ENCODE peak calls at places on chromosomes 5 and 9, in eight cellular contexts. Z is lower lobe of right lung; Y is upper lobe of right lung; A is epithelial cell of prostate; T is neural progenitor cell; M is CD8-positive, alpha-beta memory T cell; L is thyroid gland; I is RWPE1. C is an unnamed sample.

GRCh38 chr9:136847065-136847826 is 2.0 kb upstream of the PHPT1 start:
- DNase-seq in Y (peak), L (peak), I (peak), A (no peak), M (no peak), T (peak), Z (peak), C (no peak)

GRCh38 chr9:127874301-127875216 is 2.9 kb downstream of the AK1 start:
- DNase-seq in L (peak), Z (no peak), A (no peak), M (no peak), I (peak), Y (no peak), T (no peak), C (no peak)

GRCh38 chr5:129906177-129906887 is 2.1 kb downstream of the CHSY3 start:
- DNase-seq in I (peak), T (peak), Y (peak), Z (no peak), L (peak), A (no peak), M (no peak), C (no peak)

GRCh38 chr5:35374584-35374983 is 144.3 kb upstream of the PRLR start:
- DNase-seq in Y (no peak), Z (no peak), I (no peak), A (no peak), L (no peak), T (peak), M (no peak), C (no peak)

GRCh38 chr5:168073991-168074800 is 217.2 kb upstream of the WWC1 start:
- DNase-seq in M (no peak), Z (no peak), I (no peak), Y (no peak), A (no peak), L (no peak), T (no peak), C (no peak)

GRCh38 chr9:119020284-119020683 is 349.0 kb downstream of the BRINP1 start:
- DNase-seq in Y (no peak), M (no peak), Z (no peak), A (no peak), I (no peak), L (peak), T (no peak), C (no peak)

GRCh38 chr5:159786901-159787691 is 129.2 kb upstream of the ADRA1B start:
- DNase-seq in L (peak), M (no peak), T (no peak), Y (peak), A (no peak), Z (peak), I (no peak), C (no peak)

GRCh38 chr9:21682981-21683380 is 119.5 kb upstream of the MTAP start:
- DNase-seq in Y (no peak), T (no peak), A (peak), L (no peak), I (peak), M (no peak), Z (no peak), C (no peak)

GRCh38 chr9:136658849-136659535 is 3.7 kb upstream of the EGFL7 start:
- DNase-seq in Y (peak), L (no peak), T (no peak), I (no peak), M (peak), A (no peak), Z (peak), C (no peak)

GRCh38 chr9:127108182-127108876 is 14.1 kb downstream of the ANGPTL2 start:
- DNase-seq in I (no peak), A (no peak), T (no peak), Y (no peak), M (no peak), L (no peak), Z (no peak), C (no peak)

GRCh38 chr5:86880344-86880743 is 262.6 kb downstream of the COX7C start:
- DNase-seq in I (no peak), Y (no peak), Z (no peak), M (no peak), T (no peak), A (no peak), L (no peak), C (no peak)

GRCh38 chr9:27431573-27431972 is 92.5 kb upstream of the IFNK start:
- DNase-seq in T (no peak), Y (no peak), Z (no peak), L (no peak), M (no peak), I (no peak), A (no peak), C (no peak)

GRCh38 chr5:10352404-10353240 is 873 bp upstream of the MARCHF6 start:
- DNase-seq in Z (no peak), Y (no peak), T (peak), I (no peak), A (no peak), M (no peak), L (no peak), C (no peak)

GRCh38 chr9:70553718-70554673 is 139.5 kb upstream of the KLF9 start:
- DNase-seq in Z (peak), M (no peak), Y (peak), I (peak), A (no peak), T (peak), L (peak), C (no peak)

GRCh38 chr5:111401906-111402305 is 110.4 kb downstream of the STARD4 start:
- DNase-seq in I (no peak), Y (no peak), L (no peak), T (no peak), Z (no peak), A (no peak), M (no peak), C (no peak)

GRCh38 chr5:28473531-28474107 is 1435.2 kb upstream of the CDH9 start:
- DNase-seq in Z (no peak), A (no peak), Y (no peak), I (peak), M (no peak), T (peak), L (no peak), C (no peak)

GRCh38 chr5:52878671-52879070 is 91.0 kb downstream of the ITGA1 start:
- DNase-seq in Z (no peak), M (no peak), I (peak), T (no peak), A (no peak), L (no peak), Y (no peak), C (no peak)

GRCh38 chr5:158770506-158770905 is 329.2 kb downstream of the EBF1 start:
- DNase-seq in Z (no peak), T (peak), I (no peak), Y (no peak), L (no peak), M (no peak), A (no peak), C (no peak)

GRCh38 chr5:76715734-76716455 is at the start of gene F2R:
- DNase-seq in Y (peak), A (no peak), M (peak), Z (peak), T (peak), I (peak), L (peak), C (no peak)
- H3K27ac ChIP-seq in Y (peak), A (no peak), M (peak), Z (peak), T (no peak), I (peak), L (peak), C (no peak)

GRCh38 chr9:116394753-116395408 is 241.3 kb downstream of the PAPPA start:
- DNase-seq in L (no peak), Y (no peak), Z (no peak), T (no peak), A (no peak), M (no peak), I (no peak), C (no peak)
- H3K27ac ChIP-seq in L (no peak), Y (no peak), Z (no peak), T (no peak), A (no peak), M (peak), I (no peak), C (no peak)

GRCh38 chr9:532707-533106 is 308.8 kb upstream of the DMRT1 start:
- DNase-seq in T (no peak), M (no peak), I (no peak), Y (no peak), Z (no peak), A (no peak), L (no peak), C (no peak)

GRCh38 chr9:530681-531080 is 310.8 kb upstream of the DMRT1 start:
- DNase-seq in A (peak), Z (no peak), T (no peak), Y (no peak), M (no peak), I (no peak), L (no peak), C (no peak)

GRCh38 chr9:534886-535285 is 306.6 kb upstream of the DMRT1 start:
- DNase-seq in Z (no peak), Y (no peak), T (no peak), L (peak), M (no peak), I (peak), A (no peak), C (peak)

GRCh38 chr9:536597-537511 is 304.6 kb upstream of the DMRT1 start:
- DNase-seq in A (no peak), Y (no peak), T (no peak), I (no peak), M (no peak), Z (no peak), L (no peak), C (no peak)

DNA sequence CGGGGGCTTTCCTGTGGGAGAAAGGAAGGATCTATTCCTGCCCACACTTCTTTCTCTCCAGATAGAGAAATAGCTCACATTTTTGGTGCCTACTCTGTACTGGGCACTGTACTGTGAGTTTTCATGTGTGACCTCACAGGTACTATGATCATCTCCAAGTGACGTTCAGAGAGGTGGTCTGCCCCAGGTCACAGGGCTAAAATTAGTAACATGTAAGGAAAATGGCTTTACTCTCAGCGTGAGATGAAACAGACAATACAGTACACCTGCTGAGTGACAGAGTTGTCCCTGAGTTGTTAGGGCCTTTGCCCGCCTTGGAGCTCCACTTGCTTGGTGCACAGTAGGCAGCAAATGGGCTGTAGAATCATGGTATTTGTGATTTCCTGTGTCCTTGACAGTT is 306.1 kb upstream of the DMRT1 start:
- DNase-seq in Z (no peak), L (no peak), M (no peak), I (no peak), Y (no peak), A (no peak), T (no peak), C (no peak)
- H3K27ac ChIP-seq in Z (no peak), L (no peak), M (no peak), I (peak), Y (no peak), A (peak), T (no peak), C (peak)

GRCh38 chr5:23591250-23591649 is 83.8 kb downstream of the PRDM9 start:
- DNase-seq in I (no peak), L (no peak), T (no peak), A (no peak), Y (no peak), M (no peak), Z (no peak), C (no peak)
- H3K27ac ChIP-seq in I (no peak), L (no peak), T (no peak), A (no peak), Y (no peak), M (no peak), Z (no peak), C (no peak)

GRCh38 chr9:72407047-72407446 is 42.0 kb upstream of the ZFAND5 start:
- DNase-seq in L (no peak), I (no peak), T (no peak), M (no peak), A (no peak), Y (no peak), Z (no peak), C (no peak)
- H3K27ac ChIP-seq in L (no peak), I (no peak), T (no peak), M (no peak), A (no peak), Y (no peak), Z (no peak), C (no peak)

GRCh38 chr5:68173007-68173406 is 42.5 kb upstream of the PIK3R1 start:
- DNase-seq in M (no peak), A (no peak), T (no peak), Z (no peak), Y (no peak), I (no peak), L (no peak), C (no peak)
- H3K27ac ChIP-seq in M (no peak), A (no peak), T (no peak), Z (no peak), Y (no peak), I (no peak), L (no peak), C (no peak)

C was measured in caudate nucleus.